ENCODE peak calls at places on chromosomes 16 and 17, in seven cellular contexts. Y is GM12892, W is GM12878, H is H1, J is SK-N-SH, E is K562, R is HepG2. Q is an unnamed sample.

GRCh38 chr17:67440311-67441051 is 63.4 kb downstream of the PITPNC1 start:
- DNase-seq in Y (no peak), W (no peak), H (no peak), J (no peak), E (no peak), R (no peak), Q (no peak)

GRCh38 chr17:32125848-32126153 is 16.5 kb upstream of the RHOT1 start:
- DNase-seq in Y (no peak), W (no peak), H (no peak), J (no peak), E (no peak), R (no peak), Q (no peak)

GRCh38 chr17:42182927-42183734 is 2.1 kb downstream of the HCRT start:
- DNase-seq in Y (no peak), W (no peak), H (no peak), J (no peak), E (peak), R (peak), Q (no peak)

GRCh38 chr16:53789159-53789558 is 85.2 kb downstream of the FTO start:
- DNase-seq in Y (no peak), W (no peak), H (no peak), J (no peak), E (no peak), R (no peak), Q (no peak)

GRCh38 chr16:55494994-55495421 is 13.9 kb upstream of the LPCAT2 start:
- DNase-seq in Y (no peak), W (no peak), H (no peak), J (peak), E (peak), R (peak), Q (no peak)

GRCh38 chr17:1229354-1229890 is 40.8 kb upstream of the BHLHA9 start:
- DNase-seq in Y (peak), W (no peak), H (no peak), J (peak), E (peak), R (no peak), Q (peak)

GRCh38 chr17:1727876-1728630 is 3.5 kb downstream of the WDR81 start:
- DNase-seq in Y (no peak), W (no peak), H (no peak), J (peak), E (peak), R (no peak), Q (no peak)

GRCh38 chr17:41710472-41711090 is 1.6 kb upstream of the GAST start:
- DNase-seq in Y (no peak), W (no peak), H (no peak), J (no peak), E (no peak), R (no peak), Q (no peak)

GRCh38 chr17:41176744-41177387 is 1.2 kb downstream of the KRTAP4-2 start:
- DNase-seq in Y (no peak), W (no peak), H (no peak), J (no peak), E (no peak), R (no peak), Q (no peak)

GRCh38 chr17:66915204-66915611 is 49.3 kb upstream of the CACNG4 start:
- DNase-seq in Y (no peak), W (no peak), H (no peak), J (peak), E (no peak), R (peak), Q (no peak)

GRCh38 chr17:55769625-55770000 is 18.8 kb downstream of the PCTP start:
- DNase-seq in Y (no peak), W (no peak), H (no peak), J (no peak), E (no peak), R (no peak), Q (no peak)

GRCh38 chr16:50509521-50510341 is 38.5 kb upstream of the NKD1 start:
- DNase-seq in Y (no peak), W (no peak), H (peak), J (peak), E (peak), R (peak), Q (no peak)

GRCh38 chr16:72856797-72857196 is 191.1 kb downstream of the ZFHX3 start:
- DNase-seq in Y (peak), W (no peak), H (no peak), J (peak), E (no peak), R (peak), Q (peak)

GRCh38 chr16:73565925-73566324 is 518.0 kb upstream of the ZFHX3 start:
- DNase-seq in Y (no peak), W (no peak), H (no peak), J (no peak), E (no peak), R (no peak), Q (no peak)

GRCh38 chr16:58464047-58464915 is 35.7 kb upstream of the NDRG4 start:
- DNase-seq in Y (no peak), W (no peak), H (no peak), J (peak), E (no peak), R (no peak), Q (peak)
- TF ChIP-seq TAF1 in Y (no peak), W (no peak), H (no peak), J (no peak), E (no peak), R (no peak), Q (no peak)

GRCh38 chr16:67435758-67436164 is 4.8 kb downstream of the HSD11B2 start:
- DNase-seq in Y (no peak), W (no peak), H (no peak), J (no peak), E (no peak), R (no peak), Q (no peak)
- TF ChIP-seq POLR2AphosphoS5 in Y (no peak), W (no peak), H (peak), J (no peak), E (no peak), R (no peak), Q (no peak)

GRCh38 chr16:28162326-28162877 is 49.4 kb downstream of the XPO6 start:
- DNase-seq in Y (no peak), W (no peak), H (no peak), J (no peak), E (no peak), R (no peak), Q (no peak)

GRCh38 chr16:28166394-28167208 is 45.2 kb downstream of the XPO6 start:
- DNase-seq in Y (no peak), W (no peak), H (no peak), J (no peak), E (no peak), R (peak), Q (no peak)

GRCh38 chr16:28165549-28166046 is 46.2 kb downstream of the XPO6 start:
- DNase-seq in Y (no peak), W (no peak), H (no peak), J (no peak), E (no peak), R (no peak), Q (no peak)

GRCh38 chr16:28161626-28162025 is 50.1 kb downstream of the XPO6 start:
- DNase-seq in Y (no peak), W (no peak), H (no peak), J (no peak), E (no peak), R (no peak), Q (no peak)

DNA sequence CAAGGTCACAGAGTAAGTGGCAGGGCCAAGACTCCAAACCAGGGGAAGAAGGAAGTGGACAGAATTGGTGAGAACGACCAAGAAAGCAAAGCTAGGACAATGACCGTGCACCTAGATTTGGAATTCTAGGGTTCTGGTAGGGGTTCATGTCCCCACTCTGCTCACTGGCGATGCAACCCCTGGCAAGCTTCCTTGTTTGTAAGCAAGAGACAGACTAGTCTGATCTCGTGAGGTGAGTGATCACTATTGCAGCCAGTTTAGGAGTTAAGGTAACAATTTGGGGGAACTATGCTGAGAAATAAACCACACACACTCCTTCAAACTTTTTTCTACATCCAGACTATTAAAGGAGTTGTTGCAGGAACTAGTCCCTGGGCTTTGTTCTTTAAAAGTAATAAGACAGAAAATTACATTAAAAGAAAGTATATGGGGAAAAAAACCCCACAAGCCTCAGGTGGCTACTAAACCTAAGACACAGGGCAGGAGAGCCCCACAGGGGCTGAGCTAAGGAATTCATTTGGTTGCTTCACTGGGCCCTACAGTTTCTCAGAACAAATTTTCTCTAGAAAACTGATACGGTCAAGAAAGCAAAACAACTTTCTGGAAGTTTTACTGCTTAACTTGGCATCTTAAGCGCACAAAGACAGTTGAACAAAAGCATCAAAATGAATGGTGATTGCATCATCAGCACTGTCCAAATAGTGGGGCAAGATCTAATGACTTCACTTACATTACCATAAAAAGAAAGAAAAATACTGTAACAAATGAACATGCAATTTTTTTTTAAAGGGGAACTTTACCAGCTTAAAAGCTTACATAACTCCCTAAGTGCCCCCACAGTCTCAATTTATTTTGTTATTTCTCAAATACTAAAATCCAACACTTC is 47.8 kb downstream of the XPO6 start:
- DNase-seq in Y (no peak), W (no peak), H (no peak), J (no peak), E (no peak), R (peak), Q (no peak)
- TF ChIP-seq TAF1 in Y (no peak), W (no peak), H (no peak), J (no peak), E (no peak), R (no peak), Q (no peak)

GRCh38 chr17:82803606-82804005 is 36.2 kb downstream of the ZNF750 start:
- DNase-seq in Y (no peak), W (no peak), H (no peak), J (no peak), E (no peak), R (no peak), Q (no peak)
- TF ChIP-seq POLR2AphosphoS5 in Y (no peak), W (no peak), H (no peak), J (no peak), E (no peak), R (no peak), Q (no peak)

GRCh38 chr17:8021565-8022357 is 17.1 kb upstream of the ALOX15B start:
- DNase-seq in Y (no peak), W (no peak), H (no peak), J (no peak), E (no peak), R (no peak), Q (no peak)
- TF ChIP-seq TAF1 in Y (no peak), W (no peak), H (no peak), J (no peak), E (no peak), R (no peak), Q (no peak)

GRCh38 chr17:38565853-38566665 is 39.7 kb downstream of the SRCIN1 start:
- DNase-seq in Y (no peak), W (no peak), H (no peak), J (peak), E (no peak), R (no peak), Q (no peak)
- TF ChIP-seq POLR2AphosphoS5 in Y (no peak), W (no peak), H (no peak), J (no peak), E (no peak), R (no peak), Q (no peak)

DNA sequence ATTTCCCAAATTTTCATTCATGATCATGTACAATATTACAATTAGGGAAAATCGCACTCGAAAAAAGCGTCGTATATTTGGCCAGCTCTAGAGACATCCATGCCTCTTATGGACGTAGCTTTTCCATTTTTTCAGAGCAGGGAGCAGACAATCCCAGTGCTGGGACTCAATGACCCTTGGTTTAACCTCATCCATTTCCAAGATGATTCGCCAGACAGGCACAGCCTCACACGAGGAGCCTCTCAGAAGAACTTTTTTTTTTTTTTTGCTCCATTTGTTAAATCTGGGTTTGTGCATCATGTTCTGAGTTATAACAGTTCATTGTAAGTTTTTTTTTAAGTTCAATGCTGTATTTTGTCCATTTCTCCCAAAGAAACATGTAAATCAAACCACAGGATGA is 92.1 kb downstream of the ZDHHC7 start:
- DNase-seq in Y (no peak), W (no peak), H (no peak), J (no peak), E (no peak), R (no peak), Q (no peak)
- TF ChIP-seq TAF1 in Y (no peak), W (no peak), H (no peak), J (no peak), E (no peak), R (no peak), Q (no peak)

GRCh38 chr16:10610499-10611184 is 30.2 kb upstream of the EMP2 start:
- DNase-seq in Y (no peak), W (no peak), H (no peak), J (no peak), E (no peak), R (peak), Q (no peak)

GRCh38 chr16:10609410-10609774 is 29.0 kb upstream of the EMP2 start:
- DNase-seq in Y (no peak), W (no peak), H (no peak), J (no peak), E (no peak), R (no peak), Q (no peak)

GRCh38 chr16:10613771-10614485 is 33.5 kb upstream of the EMP2 start:
- DNase-seq in Y (no peak), W (no peak), H (no peak), J (no peak), E (no peak), R (no peak), Q (no peak)

GRCh38 chr16:10612649-10613179 is 32.3 kb upstream of the EMP2 start:
- DNase-seq in Y (no peak), W (no peak), H (no peak), J (no peak), E (no peak), R (no peak), Q (no peak)

GRCh38 chr16:10611825-10612342 is 31.5 kb upstream of the EMP2 start:
- DNase-seq in Y (no peak), W (no peak), H (no peak), J (no peak), E (no peak), R (no peak), Q (no peak)
- TF ChIP-seq POLR2AphosphoS5 in Y (no peak), W (no peak), H (no peak), J (no peak), E (no peak), R (no peak), Q (no peak)

GRCh38 chr17:36675250-36675649 is 73.9 kb downstream of the MRM1 start:
- DNase-seq in Y (no peak), W (no peak), H (no peak), J (no peak), E (no peak), R (no peak), Q (no peak)
- TF ChIP-seq TAF1 in Y (no peak), W (no peak), H (no peak), J (no peak), E (no peak), R (no peak), Q (no peak)